ENCODE peak calls at places on chromosome 1, in ten cellular contexts. One of them, this sample, is unnamed.

GRCh38 chr1:960371-961131 is at the start of gene KLHL17:
- DNase-seq in cardiac muscle cell: peak; percentile 78
- DNase-seq in substantia nigra: no peak
- DNase-seq in A549: no peak
- DNase-seq in H9: peak; percentile 82
- DNase-seq in chondrocyte: no peak
- DNase-seq in HEK293T: peak; percentile 82
- DNase-seq in epithelial cell of esophagus: peak; percentile 80
- DNase-seq in tibial artery: peak; percentile 83
- DNase-seq in HS-27A: no peak
- DNase-seq in this sample: peak; percentile 74

GRCh38 chr1:13605159-13605558 is 21.5 kb downstream of the PDPN start:
- DNase-seq in substantia nigra: no peak
- DNase-seq in epithelial cell of esophagus: peak; percentile 87
- DNase-seq in HEK293T: no peak
- DNase-seq in cardiac muscle cell: no peak
- DNase-seq in tibial artery: no peak
- DNase-seq in H9: no peak
- DNase-seq in chondrocyte: no peak
- DNase-seq in A549: no peak
- DNase-seq in HS-27A: no peak
- DNase-seq in this sample: peak; percentile 82

GRCh38 chr1:67162954-67163353 is 3.3 kb upstream of the IL23R start:
- DNase-seq in A549: no peak
- DNase-seq in HS-27A: no peak
- DNase-seq in epithelial cell of esophagus: peak; percentile 98
- DNase-seq in H9: no peak
- DNase-seq in substantia nigra: no peak
- DNase-seq in chondrocyte: no peak
- DNase-seq in cardiac muscle cell: no peak
- DNase-seq in tibial artery: no peak
- DNase-seq in HEK293T: no peak
- DNase-seq in this sample: peak; percentile 31

GRCh38 chr1:10045480-10046355 is 13.0 kb downstream of the UBE4B start:
- DNase-seq in chondrocyte: no peak
- DNase-seq in A549: no peak
- DNase-seq in substantia nigra: no peak
- DNase-seq in HS-27A: no peak
- DNase-seq in tibial artery: peak; percentile 44
- DNase-seq in epithelial cell of esophagus: no peak
- DNase-seq in H9: no peak
- DNase-seq in HEK293T: no peak
- DNase-seq in cardiac muscle cell: no peak
- DNase-seq in this sample: peak; percentile 6

GRCh38 chr1:100769323-100769722 is 49.8 kb downstream of the VCAM1 start:
- DNase-seq in H9: no peak
- DNase-seq in A549: no peak
- DNase-seq in substantia nigra: no peak
- DNase-seq in HEK293T: no peak
- DNase-seq in epithelial cell of esophagus: no peak
- DNase-seq in tibial artery: no peak
- DNase-seq in HS-27A: no peak
- DNase-seq in chondrocyte: no peak
- DNase-seq in cardiac muscle cell: no peak
- DNase-seq in this sample: no peak

GRCh38 chr1:46619656-46620055 is 3.0 kb upstream of the MOB3C start:
- DNase-seq in HS-27A: no peak
- DNase-seq in H9: no peak
- DNase-seq in substantia nigra: no peak
- DNase-seq in cardiac muscle cell: no peak
- DNase-seq in A549: no peak
- DNase-seq in epithelial cell of esophagus: no peak
- DNase-seq in chondrocyte: no peak
- DNase-seq in HEK293T: no peak
- DNase-seq in tibial artery: no peak
- DNase-seq in this sample: no peak

GRCh38 chr1:165376041-165376810 is 19.7 kb upstream of the LMX1A start:
- DNase-seq in H9: peak; percentile 87
- DNase-seq in A549: no peak
- DNase-seq in HS-27A: no peak
- DNase-seq in cardiac muscle cell: peak; percentile 60
- DNase-seq in tibial artery: peak; percentile 89
- DNase-seq in chondrocyte: no peak
- DNase-seq in substantia nigra: peak; percentile 78
- DNase-seq in HEK293T: peak; percentile 37
- DNase-seq in epithelial cell of esophagus: peak; percentile 64
- DNase-seq in this sample: peak; percentile 85

GRCh38 chr1:155990340-155990739 is 12.0 kb upstream of the ARHGEF2 start:
- DNase-seq in HS-27A: no peak
- DNase-seq in tibial artery: no peak
- DNase-seq in epithelial cell of esophagus: no peak
- DNase-seq in chondrocyte: no peak
- DNase-seq in cardiac muscle cell: no peak
- DNase-seq in H9: no peak
- DNase-seq in A549: no peak
- DNase-seq in HEK293T: no peak
- DNase-seq in substantia nigra: no peak
- DNase-seq in this sample: no peak

GRCh38 chr1:22919341-22920025 is 53.2 kb downstream of the LACTBL1 start:
- DNase-seq in H9: no peak
- DNase-seq in chondrocyte: peak; percentile 75
- DNase-seq in HEK293T: no peak
- DNase-seq in tibial artery: no peak
- DNase-seq in cardiac muscle cell: no peak
- DNase-seq in epithelial cell of esophagus: no peak
- DNase-seq in A549: no peak
- DNase-seq in HS-27A: no peak
- DNase-seq in substantia nigra: no peak
- DNase-seq in this sample: no peak

GRCh38 chr1:88612783-88613182 is 71.3 kb upstream of the PKN2 start:
- DNase-seq in chondrocyte: no peak
- DNase-seq in A549: no peak
- DNase-seq in cardiac muscle cell: no peak
- DNase-seq in H9: no peak
- DNase-seq in HEK293T: no peak
- DNase-seq in HS-27A: no peak
- DNase-seq in substantia nigra: no peak
- DNase-seq in epithelial cell of esophagus: peak; percentile 65
- DNase-seq in tibial artery: no peak
- DNase-seq in this sample: no peak

GRCh38 chr1:232033285-232033684 is 406.7 kb downstream of the DISC1 start:
- DNase-seq in substantia nigra: no peak
- DNase-seq in HEK293T: no peak
- DNase-seq in HS-27A: no peak
- DNase-seq in A549: no peak
- DNase-seq in chondrocyte: no peak
- DNase-seq in tibial artery: no peak
- DNase-seq in H9: no peak
- DNase-seq in cardiac muscle cell: no peak
- DNase-seq in epithelial cell of esophagus: no peak
- DNase-seq in this sample: no peak

This sample was measured in lung microvascular endothelial cell.